ENCODE peak calls at places on chromosomes 1 and 21, in eight cellular contexts. One of them, this sample, is unnamed.
A peak's percentile ranks its signal among the peaks of the same experiment; 100 is the strongest.

GRCh38 chr1:20074046-20074724 is 4.2 kb downstream of the PLA2G5 start:
- DNase-seq in RKO: no peak
- DNase-seq in T follicular helper cell: no peak
- DNase-seq in ascending aorta: no peak
- DNase-seq in astrocyte of the hippocampus: no peak
- DNase-seq in transverse colon: no peak
- DNase-seq in T47D: no peak
- DNase-seq in tibial nerve: no peak
- DNase-seq in this sample: no peak

GRCh38 chr1:67850151-67850551 is 16.9 kb upstream of the GNG12 start:
- DNase-seq in T47D: peak; percentile 44
- DNase-seq in tibial nerve: no peak
- DNase-seq in RKO: peak; percentile 69
- DNase-seq in ascending aorta: no peak
- DNase-seq in T follicular helper cell: no peak
- DNase-seq in transverse colon: no peak
- DNase-seq in astrocyte of the hippocampus: peak; percentile 68
- DNase-seq in this sample: peak; percentile 21

GRCh38 chr1:199161766-199162303 is 523.0 kb downstream of the PTPRC start:
- DNase-seq in ascending aorta: no peak
- DNase-seq in T47D: no peak
- DNase-seq in RKO: no peak
- DNase-seq in T follicular helper cell: no peak
- DNase-seq in transverse colon: no peak
- DNase-seq in astrocyte of the hippocampus: no peak
- DNase-seq in tibial nerve: no peak
- DNase-seq in this sample: no peak

GRCh38 chr1:235739631-235740030 is 90.0 kb upstream of the GNG4 start:
- DNase-seq in ascending aorta: no peak
- DNase-seq in T47D: no peak
- DNase-seq in RKO: no peak
- DNase-seq in T follicular helper cell: no peak
- DNase-seq in transverse colon: no peak
- DNase-seq in tibial nerve: no peak
- DNase-seq in astrocyte of the hippocampus: no peak
- DNase-seq in this sample: no peak

GRCh38 chr1:182111496-182111895 is 50.0 kb upstream of the ZNF648 start:
- DNase-seq in tibial nerve: no peak
- DNase-seq in ascending aorta: no peak
- DNase-seq in astrocyte of the hippocampus: no peak
- DNase-seq in RKO: no peak
- DNase-seq in transverse colon: peak; percentile 48
- DNase-seq in T follicular helper cell: no peak
- DNase-seq in T47D: peak; percentile 43
- DNase-seq in this sample: no peak

GRCh38 chr1:59856725-59857338 is 42.1 kb downstream of the HOOK1 start:
- DNase-seq in tibial nerve: no peak
- DNase-seq in T follicular helper cell: no peak
- DNase-seq in T47D: peak; percentile 73
- DNase-seq in RKO: no peak
- DNase-seq in ascending aorta: no peak
- DNase-seq in transverse colon: peak; percentile 61
- DNase-seq in astrocyte of the hippocampus: no peak
- DNase-seq in this sample: no peak

GRCh38 chr1:244211559-244211944 is 160.5 kb downstream of the ZBTB18 start:
- DNase-seq in ascending aorta: no peak
- DNase-seq in T47D: no peak
- DNase-seq in RKO: no peak
- DNase-seq in astrocyte of the hippocampus: peak; percentile 55
- DNase-seq in transverse colon: no peak
- DNase-seq in T follicular helper cell: no peak
- DNase-seq in tibial nerve: no peak
- DNase-seq in this sample: no peak

GRCh38 chr21:36150192-36150711 is 6.4 kb upstream of the DOP1B start:
- DNase-seq in astrocyte of the hippocampus: peak; percentile 85
- DNase-seq in T follicular helper cell: no peak
- DNase-seq in tibial nerve: no peak
- DNase-seq in T47D: no peak
- DNase-seq in ascending aorta: no peak
- DNase-seq in RKO: no peak
- DNase-seq in transverse colon: no peak
- DNase-seq in this sample: no peak

GRCh38 chr1:56501888-56502287 is 77.5 kb downstream of the PLPP3 start:
- DNase-seq in astrocyte of the hippocampus: no peak
- DNase-seq in T47D: no peak
- DNase-seq in RKO: no peak
- DNase-seq in transverse colon: no peak
- DNase-seq in T follicular helper cell: no peak
- DNase-seq in tibial nerve: no peak
- DNase-seq in ascending aorta: no peak
- DNase-seq in this sample: no peak

GRCh38 chr1:165851034-165851658 is 23.7 kb downstream of the UCK2 start:
- DNase-seq in ascending aorta: no peak
- DNase-seq in T47D: no peak
- DNase-seq in transverse colon: no peak
- DNase-seq in tibial nerve: no peak
- DNase-seq in astrocyte of the hippocampus: peak; percentile 29
- DNase-seq in RKO: no peak
- DNase-seq in T follicular helper cell: no peak
- DNase-seq in this sample: no peak

GRCh38 chr1:107529511-107530149 is 388.8 kb downstream of the NTNG1 start:
- DNase-seq in T47D: peak; percentile 72
- DNase-seq in T follicular helper cell: no peak
- DNase-seq in transverse colon: peak; percentile 19
- DNase-seq in astrocyte of the hippocampus: peak; percentile 84
- DNase-seq in tibial nerve: no peak
- DNase-seq in RKO: peak; percentile 68
- DNase-seq in ascending aorta: no peak
- DNase-seq in this sample: no peak

GRCh38 chr1:93612510-93612909 is 69.1 kb downstream of the BCAR3 start:
- DNase-seq in RKO: no peak
- DNase-seq in ascending aorta: no peak
- DNase-seq in transverse colon: no peak
- DNase-seq in astrocyte of the hippocampus: no peak
- DNase-seq in T47D: no peak
- DNase-seq in T follicular helper cell: no peak
- DNase-seq in tibial nerve: no peak
- DNase-seq in this sample: no peak

GRCh38 chr1:211703812-211704566 is 28.6 kb upstream of the NEK2 start:
- DNase-seq in astrocyte of the hippocampus: no peak
- DNase-seq in T47D: no peak
- DNase-seq in transverse colon: no peak
- DNase-seq in ascending aorta: no peak
- DNase-seq in T follicular helper cell: no peak
- DNase-seq in tibial nerve: no peak
- DNase-seq in RKO: no peak
- DNase-seq in this sample: no peak

GRCh38 chr1:108830119-108831008 is 26.5 kb downstream of the AKNAD1 start:
- DNase-seq in T follicular helper cell: no peak
- DNase-seq in T47D: peak; percentile 83
- DNase-seq in RKO: peak; percentile 95
- DNase-seq in tibial nerve: peak; percentile 69
- DNase-seq in ascending aorta: peak; percentile 91
- DNase-seq in transverse colon: peak; percentile 44
- DNase-seq in astrocyte of the hippocampus: peak; percentile 74
- DNase-seq in this sample: peak; percentile 62

GRCh38 chr21:33127154-33127893 is 57.4 kb downstream of the OLIG1 start:
- DNase-seq in RKO: peak; percentile 51
- DNase-seq in transverse colon: peak; percentile 50
- DNase-seq in T47D: peak; percentile 68
- DNase-seq in tibial nerve: peak; percentile 52
- DNase-seq in ascending aorta: peak; percentile 71
- DNase-seq in astrocyte of the hippocampus: peak; percentile 84
- DNase-seq in T follicular helper cell: peak; percentile 25
- DNase-seq in this sample: peak; percentile 8

GRCh38 chr1:39282537-39283216 is 78.2 kb downstream of the MACF1 start:
- DNase-seq in tibial nerve: no peak
- DNase-seq in ascending aorta: no peak
- DNase-seq in RKO: no peak
- DNase-seq in T follicular helper cell: no peak
- DNase-seq in transverse colon: no peak
- DNase-seq in astrocyte of the hippocampus: no peak
- DNase-seq in T47D: no peak
- DNase-seq in this sample: no peak

GRCh38 chr1:100188617-100189016 is 10.6 kb upstream of the LRRC39 start:
- DNase-seq in RKO: no peak
- DNase-seq in astrocyte of the hippocampus: peak; percentile 97
- DNase-seq in tibial nerve: no peak
- DNase-seq in transverse colon: no peak
- DNase-seq in ascending aorta: no peak
- DNase-seq in T follicular helper cell: no peak
- DNase-seq in T47D: no peak
- DNase-seq in this sample: no peak

GRCh38 chr1:27145934-27146354 is 9.0 kb downstream of the SLC9A1 start:
- DNase-seq in RKO: peak; percentile 46
- DNase-seq in T follicular helper cell: no peak
- DNase-seq in ascending aorta: peak; percentile 79
- DNase-seq in T47D: no peak
- DNase-seq in astrocyte of the hippocampus: peak; percentile 88
- DNase-seq in transverse colon: no peak
- DNase-seq in tibial nerve: no peak
- DNase-seq in this sample: no peak

This sample was measured in brain pericyte.